ENCODE peak calls at places on chromosomes 2 and 18, in four cellular contexts. K, H, D and W are unnamed samples.

GRCh38 chr2:113818382-113818951 is 62.0 kb upstream of the SLC35F5 start:
- DNase-seq in K (peak; percentile 98), H (no peak), D (no peak), W (no peak)

GRCh38 chr2:60961457-60961856 is 56.1 kb upstream of the PEX13 start:
- DNase-seq in K (peak; percentile 10), H (no peak), D (no peak), W (no peak)

GRCh38 chr2:70103531-70104061 is 16.3 kb downstream of the PCBP1 start:
- DNase-seq in K (no peak), H (no peak), D (no peak), W (no peak)

GRCh38 chr2:241817126-241817820 is 8.3 kb downstream of the NEU4 start:
- DNase-seq in K (no peak), H (no peak), D (no peak), W (no peak)

GRCh38 chr2:231554748-231555545 is 24.7 kb upstream of the NMUR1 start:
- DNase-seq in K (peak; percentile 13), H (no peak), D (no peak), W (no peak)

GRCh38 chr2:152890746-152891145 is 172.3 kb downstream of the ARL6IP6 start:
- DNase-seq in K (no peak), H (peak; percentile 35), D (peak; percentile 55), W (peak; percentile 62)

GRCh38 chr2:190409616-190410015 is 1.5 kb downstream of the MFSD6 start:
- DNase-seq in K (no peak), H (no peak), D (no peak), W (no peak)

GRCh38 chr2:98604547-98604946 is 3.8 kb downstream of the COA5 start:
- DNase-seq in K (no peak), H (no peak), D (no peak), W (no peak)

GRCh38 chr18:24369420-24369819 is 28.2 kb downstream of the OSBPL1A start:
- DNase-seq in K (no peak), H (no peak), D (no peak), W (no peak)

GRCh38 chr2:85601771-85602475 is 575 bp downstream of the TMEM150A start:
- DNase-seq in K (no peak), H (no peak), D (peak; percentile 86), W (peak; percentile 74)